ENCODE peak calls at places on chromosomes 11 and 22, in seven cellular contexts. U, N, W, G, L, H and X are unnamed samples.

GRCh38 chr11:44257338-44258189 is 52.4 kb downstream of the ALX4 start:
- DNase-seq in U (no peak), N (no peak), W (no peak), G (no peak), L (no peak), H (peak), X (no peak)

GRCh38 chr11:120931057-120931779 is 92.7 kb upstream of the TBCEL start:
- DNase-seq in U (no peak), N (no peak), W (no peak), G (no peak), L (no peak), H (no peak), X (no peak)

GRCh38 chr11:78319453-78319955 is 98.1 kb downstream of the GAB2 start:
- DNase-seq in U (no peak), N (no peak), W (no peak), G (no peak), L (no peak), H (peak), X (no peak)

GRCh38 chr11:62707277-62707771 is at the start of the genes BSCL2 and GNG3:
- DNase-seq in U (no peak), N (peak), W (no peak), G (no peak), L (no peak), H (no peak), X (no peak)

GRCh38 chr11:119175493-119176077 is 7.1 kb downstream of the NLRX1 start:
- DNase-seq in U (no peak), N (no peak), W (no peak), G (peak), L (no peak), H (peak), X (peak)

GRCh38 chr11:2310786-2311455 is 9.1 kb downstream of the TSPAN32 start:
- DNase-seq in U (no peak), N (no peak), W (no peak), G (no peak), L (no peak), H (no peak), X (no peak)

GRCh38 chr11:134071766-134072403 is 3.0 kb downstream of the JAM3 start:
- DNase-seq in U (peak), N (no peak), W (no peak), G (peak), L (no peak), H (no peak), X (no peak)

GRCh38 chr22:41302016-41302767 is 867 bp downstream of the ZC3H7B start:
- DNase-seq in U (no peak), N (no peak), W (no peak), G (no peak), L (peak), H (no peak), X (no peak)

GRCh38 chr22:17580461-17581031 is 17.2 kb downstream of the SLC25A18 start:
- DNase-seq in U (no peak), N (peak), W (no peak), G (no peak), L (no peak), H (no peak), X (no peak)

GRCh38 chr22:49373289-49373666 is 454.4 kb downstream of the BRD1 start:
- DNase-seq in U (no peak), N (no peak), W (no peak), G (no peak), L (no peak), H (no peak), X (no peak)

GRCh38 chr11:85784907-85785306 is 26.0 kb downstream of the SYTL2 start:
- DNase-seq in U (no peak), N (no peak), W (no peak), G (no peak), L (no peak), H (no peak), X (no peak)

GRCh38 chr22:18120941-18121340 is 10.3 kb downstream of the TUBA8 start:
- DNase-seq in U (no peak), N (no peak), W (no peak), G (no peak), L (no peak), H (no peak), X (no peak)

GRCh38 chr11:124339671-124340447 is 19.9 kb upstream of the OR8D2 start:
- DNase-seq in U (no peak), N (no peak), W (no peak), G (no peak), L (no peak), H (no peak), X (no peak)

GRCh38 chr11:9687736-9688494 is 24.0 kb downstream of the SWAP70 start:
- DNase-seq in U (no peak), N (no peak), W (no peak), G (no peak), L (no peak), H (peak), X (no peak)